ENCODE peak calls at places on chromosomes 13 and 19, in six cellular contexts. One of them, this sample, is unnamed.

GRCh38 chr13:108926848-108927247 is 297.4 kb downstream of the MYO16 start:
- DNase-seq in H1: no peak
- DNase-seq in GM12891: no peak
- DNase-seq in K562: no peak
- DNase-seq in HepG2: no peak
- DNase-seq in GM12878: no peak
- DNase-seq in this sample: no peak

GRCh38 chr13:98775844-98776598 is 23.5 kb upstream of the SLC15A1 start:
- DNase-seq in H1: no peak
- DNase-seq in GM12891: no peak
- DNase-seq in K562: peak; percentile 20
- DNase-seq in HepG2: peak; percentile 87
- DNase-seq in GM12878: no peak
- DNase-seq in this sample: no peak

GRCh38 chr13:112210401-112210800 is 143.5 kb downstream of the SOX1 start:
- DNase-seq in H1: no peak
- DNase-seq in GM12891: no peak
- DNase-seq in K562: no peak
- DNase-seq in HepG2: no peak
- DNase-seq in GM12878: no peak
- DNase-seq in this sample: no peak

GRCh38 chr19:18282021-18282787 is 782 bp upstream of the JUND start:
- DNase-seq in H1: no peak
- DNase-seq in GM12891: no peak
- DNase-seq in K562: no peak
- DNase-seq in HepG2: peak; percentile 60
- DNase-seq in GM12878: no peak
- DNase-seq in this sample: no peak

GRCh38 chr13:99033814-99034213 is 56.0 kb upstream of the DOCK9 start:
- DNase-seq in H1: no peak
- DNase-seq in GM12891: no peak
- DNase-seq in K562: no peak
- DNase-seq in HepG2: peak; percentile 21
- DNase-seq in GM12878: no peak
- DNase-seq in this sample: no peak

GRCh38 chr19:9586764-9587163 is 2.5 kb upstream of the ZNF121 start:
- DNase-seq in H1: no peak
- DNase-seq in GM12891: no peak
- DNase-seq in K562: peak; percentile 17
- DNase-seq in HepG2: peak; percentile 74
- DNase-seq in GM12878: peak; percentile 24
- DNase-seq in this sample: no peak

GRCh38 chr13:76462003-76462402 is 424.2 kb downstream of the KCTD12 start:
- DNase-seq in H1: no peak
- DNase-seq in GM12891: no peak
- DNase-seq in K562: no peak
- DNase-seq in HepG2: no peak
- DNase-seq in GM12878: no peak
- DNase-seq in this sample: no peak

GRCh38 chr13:23909606-23910005 is 12.3 kb upstream of the C1QTNF9B start:
- DNase-seq in H1: no peak
- DNase-seq in GM12891: no peak
- DNase-seq in K562: no peak
- DNase-seq in HepG2: no peak
- DNase-seq in GM12878: no peak
- DNase-seq in this sample: no peak

GRCh38 chr19:44636439-44637389 is 7.0 kb upstream of the PVR start:
- DNase-seq in H1: no peak
- DNase-seq in GM12891: no peak
- DNase-seq in K562: no peak
- DNase-seq in HepG2: peak; percentile 82
- DNase-seq in GM12878: no peak
- DNase-seq in this sample: no peak

GRCh38 chr19:3096902-3097326 is 2.8 kb downstream of the GNA11 start:
- DNase-seq in H1: no peak
- DNase-seq in GM12891: no peak
- DNase-seq in K562: no peak
- DNase-seq in HepG2: peak; percentile 41
- DNase-seq in GM12878: no peak
- DNase-seq in this sample: no peak

GRCh38 chr19:3096267-3096901 is 2.2 kb downstream of the GNA11 start:
- DNase-seq in H1: no peak
- DNase-seq in GM12891: no peak
- DNase-seq in K562: no peak
- DNase-seq in HepG2: no peak
- DNase-seq in GM12878: no peak
- DNase-seq in this sample: no peak

GRCh38 chr19:3095375-3096191 is 1.4 kb downstream of the GNA11 start:
- DNase-seq in H1: peak; percentile 44
- DNase-seq in GM12891: no peak
- DNase-seq in K562: no peak
- DNase-seq in HepG2: peak; percentile 62
- DNase-seq in GM12878: no peak
- DNase-seq in this sample: no peak

GRCh38 chr19:3097442-3097871 is 3.3 kb downstream of the GNA11 start:
- DNase-seq in H1: no peak
- DNase-seq in GM12891: no peak
- DNase-seq in K562: no peak
- DNase-seq in HepG2: no peak
- DNase-seq in GM12878: no peak
- DNase-seq in this sample: no peak

GRCh38 chr19:3094638-3095374 is 644 bp downstream of the GNA11 start:
- DNase-seq in H1: no peak
- DNase-seq in GM12891: no peak
- DNase-seq in K562: no peak
- DNase-seq in HepG2: no peak
- DNase-seq in GM12878: no peak
- DNase-seq in this sample: no peak
- TF ChIP-seq TAF1 in H1: no peak
- TF ChIP-seq TAF1 in GM12891: no peak
- TF ChIP-seq TAF1 in K562: no peak
- TF ChIP-seq TAF1 in HepG2: no peak
- TF ChIP-seq TAF1 in GM12878: no peak
- TF ChIP-seq TAF1 in this sample: no peak

GRCh38 chr19:33302974-33303790 is 848 bp upstream of the CEBPA start:
- DNase-seq in H1: no peak
- DNase-seq in GM12891: no peak
- DNase-seq in K562: no peak
- DNase-seq in HepG2: no peak
- DNase-seq in GM12878: no peak
- DNase-seq in this sample: no peak

GRCh38 chr19:33303791-33304759 is 1.7 kb upstream of the CEBPA start:
- DNase-seq in H1: no peak
- DNase-seq in GM12891: no peak
- DNase-seq in K562: no peak
- DNase-seq in HepG2: no peak
- DNase-seq in GM12878: no peak
- DNase-seq in this sample: no peak

GRCh38 chr19:33301011-33301899 is 1.1 kb downstream of the CEBPA start:
- DNase-seq in H1: no peak
- DNase-seq in GM12891: no peak
- DNase-seq in K562: no peak
- DNase-seq in HepG2: no peak
- DNase-seq in GM12878: no peak
- DNase-seq in this sample: no peak

GRCh38 chr19:33301900-33302174 is 497 bp downstream of the CEBPA start:
- DNase-seq in H1: no peak
- DNase-seq in GM12891: no peak
- DNase-seq in K562: no peak
- DNase-seq in HepG2: no peak
- DNase-seq in GM12878: no peak
- DNase-seq in this sample: no peak

DNA sequence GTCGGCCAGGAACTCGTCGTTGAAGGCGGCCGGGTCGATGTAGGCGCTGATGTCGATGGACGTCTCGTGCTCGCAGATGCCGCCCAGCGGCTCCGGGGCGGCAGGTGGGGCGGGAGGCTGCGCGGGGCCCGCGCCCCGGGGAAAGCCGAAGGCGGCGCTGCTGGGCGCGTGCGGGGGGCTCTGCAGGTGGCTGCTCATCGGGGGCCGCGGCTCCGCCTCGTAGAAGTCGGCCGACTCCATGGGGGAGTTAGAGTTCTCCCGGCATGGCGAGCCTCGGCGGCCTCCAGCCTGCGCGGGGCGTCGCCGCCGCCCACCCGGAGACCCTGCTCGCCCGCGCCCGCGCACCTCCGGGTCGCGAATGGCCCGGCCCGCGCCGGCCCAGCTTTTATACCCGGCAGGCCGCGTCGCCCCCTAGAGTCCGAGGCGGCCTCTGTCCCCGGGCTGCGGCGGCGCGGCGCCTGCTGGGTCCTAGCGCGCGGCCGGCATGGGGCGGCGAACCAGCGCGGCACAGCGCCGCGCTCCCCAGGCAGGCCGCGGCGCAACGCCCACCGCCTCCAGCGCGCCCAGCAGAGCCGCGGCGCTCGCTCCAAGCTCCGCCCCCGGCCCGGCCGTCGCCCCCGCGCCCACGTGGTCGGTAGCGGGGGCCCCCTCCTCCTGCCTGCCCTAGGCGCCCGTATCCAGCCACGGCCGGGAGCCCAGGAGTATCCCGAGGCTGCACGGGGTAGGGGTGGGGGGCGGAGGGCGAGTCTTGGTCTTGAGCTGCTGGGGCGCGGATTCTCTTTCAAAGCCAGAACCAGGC is at the start of gene CEBPA:
- DNase-seq in H1: peak; percentile 58
- DNase-seq in GM12891: peak; percentile 92
- DNase-seq in K562: peak; percentile 90
- DNase-seq in HepG2: peak; percentile 78
- DNase-seq in GM12878: no peak
- DNase-seq in this sample: peak; percentile 80
- TF ChIP-seq POLR2A in H1: peak; percentile 98
- TF ChIP-seq POLR2A in GM12891: no peak
- TF ChIP-seq POLR2A in K562: peak; percentile 40
- TF ChIP-seq POLR2A in HepG2: peak; percentile 99
- TF ChIP-seq POLR2A in GM12878: peak; percentile 79
- TF ChIP-seq POLR2A in this sample: peak; percentile 32

DNA sequence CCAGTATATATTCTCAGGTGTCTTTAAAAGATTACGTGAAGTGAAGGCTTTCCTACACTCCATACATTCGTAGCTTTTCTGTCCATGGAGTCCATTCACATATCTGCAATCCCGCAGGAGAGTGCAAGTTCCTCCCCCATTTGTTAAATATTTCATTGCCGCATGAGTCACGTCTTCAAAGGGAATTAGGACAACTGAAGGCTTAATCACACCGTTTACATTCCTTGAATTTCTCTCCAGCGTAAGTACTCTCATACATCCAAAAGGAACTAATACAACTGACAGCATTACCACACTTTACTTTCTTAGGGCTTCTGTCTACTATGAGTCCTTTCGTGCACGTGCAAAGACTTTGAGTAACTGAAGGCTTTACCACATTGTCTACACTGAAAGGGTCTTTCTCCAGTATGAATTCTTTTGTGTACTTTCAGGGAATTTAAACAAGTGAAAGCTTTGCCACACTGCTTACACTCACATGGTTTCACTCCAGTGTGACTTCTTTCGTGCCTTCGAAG is 29.0 kb upstream of the ZNF564 start:
- DNase-seq in H1: no peak
- DNase-seq in GM12891: no peak
- DNase-seq in K562: no peak
- DNase-seq in HepG2: peak; percentile 78
- DNase-seq in GM12878: no peak
- DNase-seq in this sample: no peak
- TF ChIP-seq POLR2AphosphoS5 in H1: no peak
- TF ChIP-seq POLR2AphosphoS5 in GM12891: no peak
- TF ChIP-seq POLR2AphosphoS5 in K562: no peak
- TF ChIP-seq POLR2AphosphoS5 in HepG2: no peak
- TF ChIP-seq POLR2AphosphoS5 in GM12878: no peak
- TF ChIP-seq POLR2AphosphoS5 in this sample: no peak

GRCh38 chr19:16069813-16070365 is 6.4 kb upstream of the TPM4 start:
- DNase-seq in H1: no peak
- DNase-seq in GM12891: no peak
- DNase-seq in K562: no peak
- DNase-seq in HepG2: no peak
- DNase-seq in GM12878: no peak
- DNase-seq in this sample: no peak

GRCh38 chr19:16064209-16064889 is 11.9 kb upstream of the TPM4 start:
- DNase-seq in H1: no peak
- DNase-seq in GM12891: no peak
- DNase-seq in K562: no peak
- DNase-seq in HepG2: no peak
- DNase-seq in GM12878: no peak
- DNase-seq in this sample: no peak

GRCh38 chr19:16067205-16067938 is 8.9 kb upstream of the TPM4 start:
- DNase-seq in H1: no peak
- DNase-seq in GM12891: no peak
- DNase-seq in K562: no peak
- DNase-seq in HepG2: no peak
- DNase-seq in GM12878: no peak
- DNase-seq in this sample: no peak

GRCh38 chr19:16068696-16069259 is 7.5 kb upstream of the TPM4 start:
- DNase-seq in H1: no peak
- DNase-seq in GM12891: no peak
- DNase-seq in K562: no peak
- DNase-seq in HepG2: no peak
- DNase-seq in GM12878: no peak
- DNase-seq in this sample: no peak

DNA sequence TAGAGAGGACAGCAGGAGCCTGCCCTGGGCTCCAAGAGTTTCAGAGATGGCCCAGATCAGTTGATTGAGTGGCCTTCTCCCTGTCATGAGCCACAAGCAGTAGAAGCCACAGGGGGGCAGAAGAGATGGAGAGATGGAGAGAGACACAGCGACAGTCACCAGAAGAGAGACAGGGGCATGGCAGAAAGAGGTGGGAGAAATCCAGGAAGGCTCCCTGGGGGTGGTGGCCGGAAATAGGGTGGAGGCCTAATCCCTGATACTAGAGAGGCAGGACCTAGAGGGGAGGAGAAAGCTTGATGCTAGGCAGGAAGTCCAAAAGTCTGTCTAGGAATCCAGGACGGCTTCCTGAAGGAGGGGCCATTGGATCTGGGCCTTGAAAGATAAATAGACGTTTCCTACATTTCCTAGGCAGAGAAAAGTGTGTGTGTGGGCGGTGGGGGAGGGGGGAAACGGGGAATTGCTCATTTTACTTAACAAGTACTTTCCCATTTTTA is 9.6 kb upstream of the TPM4 start:
- DNase-seq in H1: no peak
- DNase-seq in GM12891: no peak
- DNase-seq in K562: peak; percentile 63
- DNase-seq in HepG2: peak; percentile 81
- DNase-seq in GM12878: no peak
- DNase-seq in this sample: peak; percentile 44
- TF ChIP-seq TAF1 in H1: no peak
- TF ChIP-seq TAF1 in GM12891: no peak
- TF ChIP-seq TAF1 in K562: no peak
- TF ChIP-seq TAF1 in HepG2: no peak
- TF ChIP-seq TAF1 in GM12878: no peak
- TF ChIP-seq TAF1 in this sample: no peak

GRCh38 chr19:50431343-50432220 is 1.1 kb upstream of the MYBPC2 start:
- DNase-seq in H1: peak; percentile 66
- DNase-seq in GM12891: peak; percentile 76
- DNase-seq in K562: peak; percentile 96
- DNase-seq in HepG2: peak; percentile 66
- DNase-seq in GM12878: peak; percentile 61
- DNase-seq in this sample: peak; percentile 82
- TF ChIP-seq POLR2A in H1: peak; percentile 63
- TF ChIP-seq POLR2A in GM12891: peak; percentile 59
- TF ChIP-seq POLR2A in K562: peak; percentile 68
- TF ChIP-seq POLR2A in HepG2: no peak
- TF ChIP-seq POLR2A in GM12878: peak; percentile 71
- TF ChIP-seq POLR2A in this sample: no peak

GRCh38 chr13:80630685-80631121 is 289.8 kb upstream of the SPRY2 start:
- DNase-seq in H1: no peak
- DNase-seq in GM12891: no peak
- DNase-seq in K562: no peak
- DNase-seq in HepG2: no peak
- DNase-seq in GM12878: no peak
- DNase-seq in this sample: no peak
- TF ChIP-seq POLR2AphosphoS5 in H1: no peak
- TF ChIP-seq POLR2AphosphoS5 in GM12891: no peak
- TF ChIP-seq POLR2AphosphoS5 in K562: no peak
- TF ChIP-seq POLR2AphosphoS5 in HepG2: no peak
- TF ChIP-seq POLR2AphosphoS5 in GM12878: no peak
- TF ChIP-seq POLR2AphosphoS5 in this sample: no peak